ENCODE peak calls at places on chromosomes 3 and 15, in nine cellular contexts. One of them, this sample, is unnamed.

GRCh38 chr3:78900426-78900825 is 867.4 kb downstream of the ROBO1 start:
- DNase-seq in effector memory CD4-positive, alpha-beta T cell: no peak
- DNase-seq in iPS DF 6.9: no peak
- DNase-seq in left ventricle myocardium inferior: no peak
- DNase-seq in naive thymus-derived CD4-positive, alpha-beta T cell: no peak
- DNase-seq in aorta: no peak
- DNase-seq in CD4-positive, alpha-beta memory T cell: no peak
- DNase-seq in K562: no peak
- DNase-seq in brain microvascular endothelial cell: no peak
- DNase-seq in this sample: no peak

GRCh38 chr15:86229306-86229705 is 149.6 kb downstream of the AGBL1 start:
- DNase-seq in effector memory CD4-positive, alpha-beta T cell: no peak
- DNase-seq in iPS DF 6.9: no peak
- DNase-seq in left ventricle myocardium inferior: no peak
- DNase-seq in naive thymus-derived CD4-positive, alpha-beta T cell: no peak
- DNase-seq in aorta: no peak
- DNase-seq in CD4-positive, alpha-beta memory T cell: no peak
- DNase-seq in K562: no peak
- DNase-seq in brain microvascular endothelial cell: no peak
- DNase-seq in this sample: no peak

GRCh38 chr3:69320867-69321266 is 65.0 kb downstream of the FRMD4B start:
- DNase-seq in effector memory CD4-positive, alpha-beta T cell: no peak
- DNase-seq in iPS DF 6.9: no peak
- DNase-seq in left ventricle myocardium inferior: peak
- DNase-seq in naive thymus-derived CD4-positive, alpha-beta T cell: no peak
- DNase-seq in aorta: no peak
- DNase-seq in CD4-positive, alpha-beta memory T cell: no peak
- DNase-seq in K562: no peak
- DNase-seq in brain microvascular endothelial cell: no peak
- DNase-seq in this sample: no peak

GRCh38 chr15:88705769-88706165 is 67.0 kb downstream of the ISG20 start:
- DNase-seq in effector memory CD4-positive, alpha-beta T cell: no peak
- DNase-seq in iPS DF 6.9: no peak
- DNase-seq in left ventricle myocardium inferior: no peak
- DNase-seq in naive thymus-derived CD4-positive, alpha-beta T cell: no peak
- DNase-seq in aorta: peak
- DNase-seq in CD4-positive, alpha-beta memory T cell: no peak
- DNase-seq in K562: no peak
- DNase-seq in brain microvascular endothelial cell: no peak
- DNase-seq in this sample: no peak

GRCh38 chr3:89360155-89360554 is 252.7 kb downstream of the EPHA3 start:
- DNase-seq in effector memory CD4-positive, alpha-beta T cell: no peak
- DNase-seq in iPS DF 6.9: no peak
- DNase-seq in left ventricle myocardium inferior: no peak
- DNase-seq in naive thymus-derived CD4-positive, alpha-beta T cell: no peak
- DNase-seq in aorta: no peak
- DNase-seq in CD4-positive, alpha-beta memory T cell: no peak
- DNase-seq in K562: no peak
- DNase-seq in brain microvascular endothelial cell: peak
- DNase-seq in this sample: no peak

GRCh38 chr15:77632760-77633133 is at the start of gene LINGO1:
- DNase-seq in effector memory CD4-positive, alpha-beta T cell: no peak
- DNase-seq in iPS DF 6.9: no peak
- DNase-seq in left ventricle myocardium inferior: no peak
- DNase-seq in naive thymus-derived CD4-positive, alpha-beta T cell: no peak
- DNase-seq in aorta: no peak
- DNase-seq in CD4-positive, alpha-beta memory T cell: no peak
- DNase-seq in K562: peak
- DNase-seq in brain microvascular endothelial cell: no peak
- DNase-seq in this sample: no peak

GRCh38 chr15:95845862-95846515 is 484.5 kb upstream of the NR2F2 start:
- DNase-seq in effector memory CD4-positive, alpha-beta T cell: no peak
- DNase-seq in iPS DF 6.9: no peak
- DNase-seq in left ventricle myocardium inferior: peak
- DNase-seq in naive thymus-derived CD4-positive, alpha-beta T cell: no peak
- DNase-seq in aorta: no peak
- DNase-seq in CD4-positive, alpha-beta memory T cell: no peak
- DNase-seq in K562: peak
- DNase-seq in brain microvascular endothelial cell: peak
- DNase-seq in this sample: no peak

GRCh38 chr3:195583831-195584542 is at the start of gene APOD:
- DNase-seq in effector memory CD4-positive, alpha-beta T cell: no peak
- DNase-seq in iPS DF 6.9: no peak
- DNase-seq in left ventricle myocardium inferior: peak
- DNase-seq in naive thymus-derived CD4-positive, alpha-beta T cell: no peak
- DNase-seq in aorta: no peak
- DNase-seq in CD4-positive, alpha-beta memory T cell: no peak
- DNase-seq in K562: peak
- DNase-seq in brain microvascular endothelial cell: peak
- DNase-seq in this sample: peak

GRCh38 chr3:12994357-12994606 is 78.9 kb downstream of the IQSEC1 start:
- DNase-seq in effector memory CD4-positive, alpha-beta T cell: no peak
- DNase-seq in iPS DF 6.9: no peak
- DNase-seq in left ventricle myocardium inferior: peak
- DNase-seq in naive thymus-derived CD4-positive, alpha-beta T cell: no peak
- DNase-seq in aorta: peak
- DNase-seq in CD4-positive, alpha-beta memory T cell: no peak
- DNase-seq in K562: peak
- DNase-seq in brain microvascular endothelial cell: no peak
- DNase-seq in this sample: peak

GRCh38 chr15:59169337-59169736 is 37.3 kb upstream of the LDHAL6B start:
- DNase-seq in effector memory CD4-positive, alpha-beta T cell: no peak
- DNase-seq in iPS DF 6.9: no peak
- DNase-seq in left ventricle myocardium inferior: no peak
- DNase-seq in naive thymus-derived CD4-positive, alpha-beta T cell: no peak
- DNase-seq in aorta: no peak
- DNase-seq in CD4-positive, alpha-beta memory T cell: no peak
- DNase-seq in K562: no peak
- DNase-seq in brain microvascular endothelial cell: peak
- DNase-seq in this sample: no peak

GRCh38 chr15:63283126-63283525 is 5.7 kb downstream of the APH1B start:
- DNase-seq in effector memory CD4-positive, alpha-beta T cell: no peak
- DNase-seq in iPS DF 6.9: no peak
- DNase-seq in left ventricle myocardium inferior: peak
- DNase-seq in naive thymus-derived CD4-positive, alpha-beta T cell: no peak
- DNase-seq in aorta: no peak
- DNase-seq in CD4-positive, alpha-beta memory T cell: no peak
- DNase-seq in K562: no peak
- DNase-seq in brain microvascular endothelial cell: no peak
- DNase-seq in this sample: peak

GRCh38 chr15:62639432-62639831 is 403.1 kb upstream of the TPM1 start:
- DNase-seq in effector memory CD4-positive, alpha-beta T cell: no peak
- DNase-seq in iPS DF 6.9: no peak
- DNase-seq in left ventricle myocardium inferior: no peak
- DNase-seq in naive thymus-derived CD4-positive, alpha-beta T cell: no peak
- DNase-seq in aorta: no peak
- DNase-seq in CD4-positive, alpha-beta memory T cell: no peak
- DNase-seq in K562: no peak
- DNase-seq in brain microvascular endothelial cell: no peak
- DNase-seq in this sample: no peak

GRCh38 chr15:51775967-51776816 is 24.8 kb downstream of the TMOD2 start:
- DNase-seq in effector memory CD4-positive, alpha-beta T cell: no peak
- DNase-seq in iPS DF 6.9: peak
- DNase-seq in left ventricle myocardium inferior: no peak
- DNase-seq in naive thymus-derived CD4-positive, alpha-beta T cell: peak
- DNase-seq in aorta: no peak
- DNase-seq in CD4-positive, alpha-beta memory T cell: peak
- DNase-seq in K562: peak
- DNase-seq in brain microvascular endothelial cell: peak
- DNase-seq in this sample: no peak

GRCh38 chr3:70744536-70744935 is 432.1 kb upstream of the MDFIC2 start:
- DNase-seq in effector memory CD4-positive, alpha-beta T cell: no peak
- DNase-seq in iPS DF 6.9: no peak
- DNase-seq in left ventricle myocardium inferior: no peak
- DNase-seq in naive thymus-derived CD4-positive, alpha-beta T cell: no peak
- DNase-seq in aorta: no peak
- DNase-seq in CD4-positive, alpha-beta memory T cell: no peak
- DNase-seq in K562: no peak
- DNase-seq in brain microvascular endothelial cell: peak
- DNase-seq in this sample: no peak

GRCh38 chr15:66565731-66566130 is at the start of gene LCTL:
- DNase-seq in effector memory CD4-positive, alpha-beta T cell: no peak
- DNase-seq in iPS DF 6.9: peak
- DNase-seq in left ventricle myocardium inferior: no peak
- DNase-seq in naive thymus-derived CD4-positive, alpha-beta T cell: no peak
- DNase-seq in aorta: no peak
- DNase-seq in CD4-positive, alpha-beta memory T cell: no peak
- DNase-seq in K562: peak
- DNase-seq in brain microvascular endothelial cell: peak
- DNase-seq in this sample: no peak

GRCh38 chr3:172601066-172601832 is 78.0 kb upstream of the TNFSF10 start:
- DNase-seq in effector memory CD4-positive, alpha-beta T cell: no peak
- DNase-seq in iPS DF 6.9: no peak
- DNase-seq in left ventricle myocardium inferior: no peak
- DNase-seq in naive thymus-derived CD4-positive, alpha-beta T cell: no peak
- DNase-seq in aorta: no peak
- DNase-seq in CD4-positive, alpha-beta memory T cell: no peak
- DNase-seq in K562: no peak
- DNase-seq in brain microvascular endothelial cell: no peak
- DNase-seq in this sample: no peak
- H3K27ac ChIP-seq in effector memory CD4-positive, alpha-beta T cell: no peak
- H3K27ac ChIP-seq in iPS DF 6.9: no peak
- H3K27ac ChIP-seq in left ventricle myocardium inferior: no peak
- H3K27ac ChIP-seq in naive thymus-derived CD4-positive, alpha-beta T cell: no peak
- H3K27ac ChIP-seq in aorta: no peak
- H3K27ac ChIP-seq in CD4-positive, alpha-beta memory T cell: no peak
- H3K27ac ChIP-seq in K562: no peak
- H3K27ac ChIP-seq in brain microvascular endothelial cell: no peak
- H3K27ac ChIP-seq in this sample: no peak

DNA sequence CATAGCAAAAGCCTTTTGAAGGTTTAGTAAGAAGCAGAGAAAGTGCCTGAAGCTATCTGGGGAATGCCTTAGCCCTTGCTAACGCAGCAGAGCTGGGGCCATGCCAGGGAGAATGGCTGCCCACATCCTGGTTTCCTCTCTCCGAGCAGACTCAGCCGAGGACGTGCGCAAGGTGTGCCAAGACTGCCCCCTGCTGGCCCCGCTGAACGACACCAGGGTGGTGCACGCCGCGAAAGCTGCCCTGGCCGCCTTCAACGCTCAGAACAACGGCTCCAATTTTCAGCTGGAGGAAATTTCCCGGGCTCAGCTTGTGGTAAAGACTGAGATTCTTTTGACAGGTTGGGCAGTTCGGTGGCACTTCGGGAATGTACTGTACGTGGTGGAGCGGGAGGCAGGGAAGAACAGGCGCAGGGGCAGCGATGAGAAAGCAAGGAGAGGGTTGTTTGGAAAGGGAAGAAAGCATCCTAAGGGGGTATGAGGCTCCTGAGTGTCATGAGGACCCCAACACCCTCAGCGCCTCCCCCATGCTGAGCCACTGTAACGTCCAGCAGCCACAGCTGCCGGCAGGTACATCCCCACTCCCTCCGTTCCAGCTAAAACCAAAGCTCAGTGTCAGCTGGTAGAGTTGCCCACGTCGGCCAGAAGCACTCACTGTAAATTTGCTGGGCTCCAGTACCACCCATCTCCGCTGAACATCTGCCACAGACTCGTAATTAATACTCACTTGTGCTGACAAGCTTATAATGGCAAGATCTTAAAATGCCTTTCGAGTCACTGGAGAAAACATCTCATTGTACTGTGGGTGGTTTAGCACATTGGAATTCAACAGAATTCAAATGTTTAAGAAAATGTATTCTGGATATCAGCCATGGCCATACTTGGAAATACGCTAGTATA is 4.4 kb downstream of the AHSG start:
- DNase-seq in effector memory CD4-positive, alpha-beta T cell: peak
- DNase-seq in iPS DF 6.9: peak
- DNase-seq in left ventricle myocardium inferior: peak
- DNase-seq in naive thymus-derived CD4-positive, alpha-beta T cell: peak
- DNase-seq in aorta: peak
- DNase-seq in CD4-positive, alpha-beta memory T cell: peak
- DNase-seq in K562: peak
- DNase-seq in brain microvascular endothelial cell: peak
- DNase-seq in this sample: peak
- H3K4me3 ChIP-seq in effector memory CD4-positive, alpha-beta T cell: peak
- H3K4me3 ChIP-seq in iPS DF 6.9: no peak
- H3K4me3 ChIP-seq in left ventricle myocardium inferior: peak
- H3K4me3 ChIP-seq in naive thymus-derived CD4-positive, alpha-beta T cell: peak
- H3K4me3 ChIP-seq in aorta: no peak
- H3K4me3 ChIP-seq in CD4-positive, alpha-beta memory T cell: no peak
- H3K4me3 ChIP-seq in K562: peak
- H3K4me3 ChIP-seq in brain microvascular endothelial cell: peak
- H3K4me3 ChIP-seq in this sample: no peak

DNA sequence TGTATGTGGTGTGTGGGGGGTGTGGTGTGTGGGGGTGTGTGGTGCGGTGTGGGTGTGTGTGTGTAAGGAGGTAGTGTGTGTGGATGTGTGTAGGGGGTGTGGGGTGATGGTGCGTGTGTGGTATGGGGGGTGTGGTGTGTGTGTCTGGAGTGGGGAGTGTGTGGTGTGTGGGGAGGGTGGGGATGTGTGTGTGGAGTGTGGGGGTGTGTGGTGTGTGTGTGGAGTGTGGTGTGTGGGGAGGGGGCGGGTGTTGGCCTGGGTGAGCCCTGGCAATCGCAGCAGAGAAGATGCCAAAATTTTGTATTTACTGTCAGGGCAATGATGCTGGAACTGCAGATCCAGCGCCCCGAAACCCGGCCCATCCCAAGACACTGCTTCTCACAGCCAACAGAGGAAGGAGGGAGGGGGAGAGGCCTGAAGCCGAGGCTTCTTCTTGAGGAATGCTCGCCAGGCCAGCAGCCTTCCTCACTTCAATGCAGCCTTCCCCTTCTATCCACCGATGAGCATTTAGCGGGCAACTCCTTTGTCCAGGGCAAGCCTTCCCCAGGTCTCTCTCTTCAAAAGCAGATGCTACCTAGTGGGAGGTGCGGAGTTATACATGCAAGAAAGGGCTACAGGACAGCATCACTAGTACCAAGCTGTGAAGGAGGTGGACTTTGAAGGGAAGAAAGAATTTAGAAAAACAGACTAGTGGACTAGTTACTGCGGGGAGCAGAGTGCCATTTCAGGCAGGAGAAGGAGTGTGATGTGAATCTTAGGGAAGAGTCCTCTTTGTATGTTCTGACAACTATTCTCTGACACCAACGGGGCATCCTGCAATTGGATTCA is 12.0 kb upstream of the SRP14 start:
- DNase-seq in effector memory CD4-positive, alpha-beta T cell: no peak
- DNase-seq in iPS DF 6.9: no peak
- DNase-seq in left ventricle myocardium inferior: no peak
- DNase-seq in naive thymus-derived CD4-positive, alpha-beta T cell: no peak
- DNase-seq in aorta: no peak
- DNase-seq in CD4-positive, alpha-beta memory T cell: no peak
- DNase-seq in K562: peak
- DNase-seq in brain microvascular endothelial cell: no peak
- DNase-seq in this sample: no peak
- H3K27ac ChIP-seq in effector memory CD4-positive, alpha-beta T cell: no peak
- H3K27ac ChIP-seq in iPS DF 6.9: no peak
- H3K27ac ChIP-seq in left ventricle myocardium inferior: no peak
- H3K27ac ChIP-seq in naive thymus-derived CD4-positive, alpha-beta T cell: no peak
- H3K27ac ChIP-seq in aorta: no peak
- H3K27ac ChIP-seq in CD4-positive, alpha-beta memory T cell: no peak
- H3K27ac ChIP-seq in K562: no peak
- H3K27ac ChIP-seq in brain microvascular endothelial cell: no peak
- H3K27ac ChIP-seq in this sample: no peak

GRCh38 chr15:94232107-94232506 is 746 bp downstream of the MCTP2 start:
- DNase-seq in effector memory CD4-positive, alpha-beta T cell: no peak
- DNase-seq in iPS DF 6.9: no peak
- DNase-seq in left ventricle myocardium inferior: no peak
- DNase-seq in naive thymus-derived CD4-positive, alpha-beta T cell: no peak
- DNase-seq in aorta: no peak
- DNase-seq in CD4-positive, alpha-beta memory T cell: no peak
- DNase-seq in K562: no peak
- DNase-seq in brain microvascular endothelial cell: no peak
- DNase-seq in this sample: no peak
- H3K4me3 ChIP-seq in effector memory CD4-positive, alpha-beta T cell: peak
- H3K4me3 ChIP-seq in iPS DF 6.9: peak
- H3K4me3 ChIP-seq in left ventricle myocardium inferior: peak
- H3K4me3 ChIP-seq in naive thymus-derived CD4-positive, alpha-beta T cell: peak
- H3K4me3 ChIP-seq in aorta: no peak
- H3K4me3 ChIP-seq in CD4-positive, alpha-beta memory T cell: peak
- H3K4me3 ChIP-seq in K562: no peak
- H3K4me3 ChIP-seq in brain microvascular endothelial cell: peak
- H3K4me3 ChIP-seq in this sample: peak

This sample was measured in lower lobe of right lung.